ENCODE peak calls at places on chromosomes 12 and 14, in seven cellular contexts. T, B, I, J, C, D and S are unnamed samples.
A peak's percentile ranks its signal among the peaks of the same experiment; 100 is the strongest.

GRCh38 chr14:24279301-24280186 is 8.1 kb upstream of the RABGGTA start:
- DNase-seq in T (no peak), B (no peak), I (peak; percentile 64), J (no peak), C (no peak), D (no peak), S (peak; percentile 65)

GRCh38 chr12:12560587-12561304 is 1.9 kb downstream of the DUSP16 start:
- DNase-seq in T (no peak), B (no peak), I (peak; percentile 66), J (peak; percentile 68), C (peak; percentile 69), D (peak; percentile 74), S (no peak)

GRCh38 chr12:52203126-52203921 is 11.5 kb upstream of the KRT80 start:
- DNase-seq in T (peak; percentile 56), B (no peak), I (no peak), J (peak; percentile 78), C (peak; percentile 77), D (no peak), S (peak; percentile 67)

GRCh38 chr12:21613931-21614330 is 9.3 kb upstream of the GYS2 start:
- DNase-seq in T (no peak), B (no peak), I (no peak), J (no peak), C (no peak), D (no peak), S (no peak)

GRCh38 chr12:30847259-30847658 is 79.3 kb upstream of the TSPAN11 start:
- DNase-seq in T (peak; percentile 62), B (no peak), I (peak; percentile 28), J (no peak), C (peak; percentile 70), D (peak; percentile 59), S (no peak)

GRCh38 chr12:132282031-132282949 is 47.1 kb downstream of the GALNT9 start:
- DNase-seq in T (no peak), B (no peak), I (no peak), J (no peak), C (no peak), D (no peak), S (no peak)

GRCh38 chr12:53974084-53975018 is at the start of gene HOTAIR:
- DNase-seq in T (no peak), B (no peak), I (no peak), J (no peak), C (no peak), D (no peak), S (no peak)

GRCh38 chr12:49872781-49873181 is 29.9 kb upstream of the BCDIN3D start:
- DNase-seq in T (no peak), B (no peak), I (no peak), J (no peak), C (peak; percentile 54), D (no peak), S (no peak)

GRCh38 chr14:89029961-89030694 is 205.7 kb downstream of the TTC8 start:
- DNase-seq in T (no peak), B (no peak), I (no peak), J (no peak), C (no peak), D (no peak), S (no peak)

GRCh38 chr12:110688446-110689001 is 391 bp downstream of the HVCN1 start:
- DNase-seq in T (no peak), B (no peak), I (no peak), J (no peak), C (no peak), D (peak; percentile 21), S (no peak)

GRCh38 chr14:26328766-26329165 is 269.1 kb downstream of the NOVA1 start:
- DNase-seq in T (no peak), B (no peak), I (no peak), J (no peak), C (no peak), D (no peak), S (no peak)

GRCh38 chr12:86950043-86950838 is 694.0 kb upstream of the MGAT4C start:
- DNase-seq in T (no peak), B (no peak), I (no peak), J (no peak), C (no peak), D (no peak), S (no peak)

GRCh38 chr12:108778053-108778452 is 46.7 kb upstream of the CORO1C start:
- DNase-seq in T (no peak), B (no peak), I (no peak), J (no peak), C (no peak), D (no peak), S (no peak)

GRCh38 chr12:71465794-71466193 is 26.2 kb downstream of the LGR5 start:
- DNase-seq in T (no peak), B (no peak), I (no peak), J (no peak), C (no peak), D (no peak), S (no peak)

GRCh38 chr12:14931359-14931758 is 7.0 kb downstream of the ERP27 start:
- DNase-seq in T (no peak), B (no peak), I (no peak), J (no peak), C (no peak), D (no peak), S (no peak)

GRCh38 chr14:73462815-73463214 is 4.5 kb upstream of the NUMB start:
- DNase-seq in T (no peak), B (no peak), I (no peak), J (no peak), C (no peak), D (peak; percentile 62), S (no peak)

DNA sequence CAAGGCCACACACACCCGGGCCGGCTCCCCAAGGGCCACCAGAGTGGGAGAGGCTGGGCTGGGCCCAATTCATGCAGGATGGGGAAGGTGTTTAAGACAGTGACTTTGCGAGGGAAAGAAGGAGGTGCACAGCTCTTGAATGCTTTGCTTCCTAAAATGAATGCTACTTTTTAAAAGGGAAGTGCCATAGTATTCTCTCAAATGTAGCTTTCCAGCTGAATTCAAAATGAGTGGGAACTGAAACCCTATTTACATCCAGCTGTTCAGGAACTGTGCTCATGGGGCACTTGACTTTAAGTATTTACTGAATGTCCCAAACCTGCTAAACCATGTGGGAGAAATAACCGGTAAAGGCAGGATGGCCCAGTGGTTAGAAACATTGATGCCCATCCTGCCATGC is 7.6 kb downstream of the ITPK1 start:
- DNase-seq in T (no peak), B (no peak), I (no peak), J (no peak), C (no peak), D (no peak), S (no peak)
- H3K4me1 ChIP-seq in T (peaks cover 47% of the 10 kb centered on the region), B (peaks cover 34% of the 10 kb centered on the region), I (peaks cover 44% of the 10 kb centered on the region), J (peaks cover 38% of the 10 kb centered on the region), C (peaks cover 5% of the 10 kb centered on the region), D (peaks cover 2% of the 10 kb centered on the region), S (peaks cover 62% of the 10 kb centered on the region)

DNA sequence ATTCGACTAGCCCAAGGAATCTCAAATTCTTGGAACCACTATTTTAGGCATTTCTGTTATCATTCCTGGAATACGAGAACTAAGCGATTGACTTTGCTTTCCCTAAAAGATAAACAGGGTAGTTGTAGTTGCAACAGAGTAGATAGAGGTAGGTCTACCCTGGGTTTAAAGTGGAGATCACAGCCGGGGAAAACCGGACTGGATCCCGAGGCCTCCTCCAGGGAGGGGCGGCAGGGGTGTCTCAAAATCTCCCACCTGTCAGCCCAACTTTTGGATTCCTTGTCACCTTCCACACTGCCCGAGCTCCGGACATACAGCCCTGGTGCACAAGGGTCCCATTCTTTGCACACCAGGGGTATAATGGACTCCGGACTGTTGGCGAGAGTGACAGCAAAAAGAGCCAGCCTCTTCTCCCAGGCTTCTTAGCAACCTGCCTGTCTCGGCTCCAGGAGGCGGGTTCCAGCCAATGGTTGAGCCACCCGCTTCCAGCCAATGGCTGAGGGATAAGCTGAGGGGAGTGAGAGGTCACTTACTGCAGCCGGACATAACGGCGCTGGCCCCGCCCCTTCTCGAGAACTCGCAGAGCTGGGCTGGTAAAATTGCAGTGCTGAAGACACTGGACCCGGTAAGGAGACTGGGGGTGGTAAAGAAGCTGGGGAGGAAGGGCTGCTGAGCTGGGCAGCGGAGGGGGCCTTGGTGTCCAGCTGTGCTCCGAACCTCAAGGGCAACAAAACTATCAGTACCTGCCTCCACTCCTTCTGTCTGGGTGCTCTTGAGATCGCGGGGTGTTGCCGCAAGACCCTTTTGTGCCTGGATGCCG is at the start of gene SUOX:
- DNase-seq in T (peak; percentile 93), B (peak; percentile 58), I (peak; percentile 83), J (peak; percentile 97), C (peak; percentile 96), D (peak; percentile 98), S (peak; percentile 95)
- H3K4me3 ChIP-seq in T (peak within 1 kb of the TSS; percentile 62), B (peak within 1 kb of the TSS; percentile 52), I (peak within 1 kb of the TSS; percentile 74), J (peak within 1 kb of the TSS; percentile 67), C (peak within 1 kb of the TSS; percentile 68), D (peak within 1 kb of the TSS; percentile 17), S (peak within 1 kb of the TSS; percentile 42)

GRCh38 chr12:80679346-80680131 is 27.9 kb upstream of the MYF6 start:
- DNase-seq in T (no peak), B (no peak), I (no peak), J (no peak), C (no peak), D (peak; percentile 87), S (no peak)

GRCh38 chr12:80681786-80682185 is 25.6 kb upstream of the MYF6 start:
- DNase-seq in T (no peak), B (no peak), I (no peak), J (no peak), C (no peak), D (no peak), S (no peak)

GRCh38 chr12:80681287-80681686 is 26.1 kb upstream of the MYF6 start:
- DNase-seq in T (no peak), B (no peak), I (no peak), J (no peak), C (no peak), D (no peak), S (no peak)

GRCh38 chr12:80684077-80684495 is 23.3 kb upstream of the MYF6 start:
- DNase-seq in T (no peak), B (no peak), I (no peak), J (no peak), C (no peak), D (no peak), S (no peak)
- TF ChIP-seq POLR2A in T (no peak), B (no peak), I (no peak), J (no peak), C (no peak), D (no peak), S (no peak)

DNA sequence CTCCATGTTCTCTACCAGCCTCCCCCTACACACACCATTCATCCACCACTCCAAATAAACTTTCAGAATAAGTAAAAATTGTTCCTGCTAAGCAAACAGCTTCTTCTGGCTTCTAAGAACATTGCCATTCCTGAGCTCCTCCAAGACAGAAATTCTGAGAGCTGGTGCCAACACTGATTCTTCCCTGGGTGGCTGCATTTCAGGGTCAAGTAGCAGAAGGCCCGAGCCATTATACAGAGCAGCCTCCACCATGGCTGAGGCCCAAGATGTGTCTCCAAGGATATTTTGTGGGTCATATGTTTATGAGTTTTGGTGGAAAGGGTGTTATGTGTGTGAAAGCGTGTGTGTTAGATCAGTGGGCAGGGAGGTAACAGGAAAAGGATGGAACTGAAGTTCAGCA is 3.5 kb upstream of the RND1 start:
- DNase-seq in T (no peak), B (no peak), I (no peak), J (no peak), C (no peak), D (no peak), S (no peak)
- H3K4me1 ChIP-seq in T (peaks cover 18% of the 10 kb centered on the region), B (peaks cover 11% of the 10 kb centered on the region), I (peaks cover 9% of the 10 kb centered on the region), J (peaks cover 16% of the 10 kb centered on the region), C (no peaks in the 10 kb centered on the region), D (peaks cover 9% of the 10 kb centered on the region), S (peaks cover 4% of the 10 kb centered on the region)

GRCh38 chr14:101707863-101708620 is 53.5 kb upstream of the PPP2R5C start:
- DNase-seq in T (no peak), B (no peak), I (no peak), J (no peak), C (no peak), D (no peak), S (no peak)
- H3K4me3 ChIP-seq in T (no peak overlapping the region), B (no peak overlapping the region), I (no peak overlapping the region), J (no peak overlapping the region), C (no peak overlapping the region), D (no peak overlapping the region), S (no peak overlapping the region)